ENCODE peak calls at places on chromosomes 11 and 22, in ten cellular contexts. M, E, G, Y, D, R, X, O, U and H are unnamed samples.

GRCh38 chr11:12832828-12833227 is 158.6 kb downstream of the TEAD1 start:
- DNase-seq in D (no peak), E (no peak), G (no peak), U (no peak), Y (no peak), M (no peak), R (no peak), O (no peak), X (no peak), H (no peak)

GRCh38 chr11:2272946-2273280 is 2.5 kb upstream of the ASCL2 start:
- DNase-seq in G (no peak), Y (no peak), O (no peak), M (no peak), X (no peak), U (no peak), D (no peak), R (peak), E (no peak), H (no peak)

GRCh38 chr11:120717042-120717441 is 205.5 kb downstream of the GRIK4 start:
- DNase-seq in M (no peak), U (no peak), R (no peak), X (no peak), G (no peak), O (peak), Y (no peak), D (no peak), E (no peak), H (no peak)

GRCh38 chr11:27239305-27239942 is 123.6 kb downstream of the CCDC34 start:
- DNase-seq in D (no peak), X (no peak), U (no peak), O (no peak), Y (no peak), R (no peak), G (peak), M (no peak), E (no peak), H (peak)

GRCh38 chr22:39472570-39473556 is 16.1 kb downstream of the MGAT3 start:
- DNase-seq in R (no peak), G (no peak), O (no peak), Y (peak), D (no peak), M (no peak), U (no peak), X (peak), E (peak), H (peak)

GRCh38 chr11:43316451-43316850 is 4.7 kb downstream of the API5 start:
- DNase-seq in M (no peak), Y (no peak), U (no peak), G (no peak), O (no peak), R (no peak), D (no peak), E (no peak), X (peak), H (no peak)

GRCh38 chr22:47678048-47678447 is 915.6 kb downstream of the TBC1D22A start:
- DNase-seq in M (no peak), U (no peak), D (no peak), G (no peak), O (no peak), E (no peak), X (no peak), R (no peak), Y (no peak), H (no peak)

GRCh38 chr11:61475433-61475832 is 33.1 kb upstream of the LRRC10B start:
- DNase-seq in X (no peak), O (no peak), G (no peak), M (no peak), D (no peak), E (no peak), R (no peak), Y (no peak), U (no peak), H (no peak)

GRCh38 chr22:22687638-22688500 is 43.5 kb downstream of the GGTLC2 start:
- DNase-seq in Y (peak), E (peak), D (no peak), M (no peak), X (peak), R (no peak), U (no peak), O (no peak), G (peak), H (peak)

GRCh38 chr11:4495487-4495886 is 13.0 kb downstream of the OR52K1 start:
- DNase-seq in Y (no peak), X (no peak), M (no peak), D (no peak), E (no peak), U (no peak), R (no peak), G (no peak), O (no peak), H (no peak)

GRCh38 chr22:29625090-29625825 is 21.8 kb downstream of the NF2 start:
- DNase-seq in G (peak), E (peak), Y (peak), M (no peak), O (no peak), X (peak), D (no peak), R (peak), U (peak), H (peak)

GRCh38 chr11:32358729-32359128 is 76.6 kb downstream of the WT1 start:
- DNase-seq in O (no peak), G (no peak), X (no peak), R (no peak), U (no peak), D (no peak), M (no peak), E (no peak), Y (no peak), H (no peak)

GRCh38 chr22:35456757-35457156 is 56.8 kb downstream of the MCM5 start:
- DNase-seq in E (no peak), M (no peak), G (no peak), O (no peak), Y (no peak), R (no peak), U (no peak), D (no peak), X (no peak), H (no peak)

GRCh38 chr22:22013559-22014284 is 31.1 kb upstream of the TOP3B start:
- DNase-seq in R (no peak), E (no peak), G (no peak), O (no peak), D (no peak), U (no peak), X (no peak), Y (no peak), M (no peak), H (no peak)

GRCh38 chr11:134682577-134682976 is 270.5 kb upstream of the B3GAT1 start:
- DNase-seq in D (no peak), X (no peak), G (no peak), Y (no peak), R (no peak), M (no peak), U (peak), E (no peak), O (peak), H (no peak)

GRCh38 chr22:26416670-26417270 is 12.3 kb upstream of the ASPHD2 start:
- DNase-seq in D (no peak), O (no peak), U (peak), X (no peak), E (no peak), G (peak), M (no peak), R (no peak), Y (no peak), H (no peak)

GRCh38 chr22:31099386-31099785 is 8.0 kb downstream of the SELENOM start:
- DNase-seq in Y (no peak), E (no peak), G (no peak), O (no peak), X (no peak), R (no peak), D (no peak), M (no peak), U (no peak), H (no peak)

GRCh38 chr11:67033661-67034166 is 10.8 kb downstream of the SYT12 start:
- DNase-seq in E (no peak), X (peak), G (no peak), U (no peak), O (no peak), M (no peak), Y (no peak), D (no peak), R (peak), H (no peak)

GRCh38 chr11:32487270-32487669 is 51.9 kb upstream of the WT1 start:
- DNase-seq in Y (no peak), X (peak), E (no peak), M (peak), D (no peak), U (no peak), G (no peak), O (no peak), R (no peak), H (peak)

GRCh38 chr11:105109855-105110750 is 29.5 kb downstream of the CARD18 start:
- DNase-seq in M (no peak), X (no peak), G (no peak), O (no peak), U (no peak), E (no peak), Y (no peak), D (no peak), R (no peak), H (no peak)

GRCh38 chr22:46230262-46230901 is 19.7 kb downstream of the CDPF1 start:
- DNase-seq in X (no peak), R (no peak), O (no peak), E (no peak), M (no peak), U (no peak), Y (no peak), G (no peak), D (no peak), H (no peak)

GRCh38 chr11:27100534-27100933 is 59.9 kb downstream of the BBOX1 start:
- DNase-seq in O (no peak), E (no peak), M (no peak), Y (no peak), D (no peak), U (no peak), R (no peak), X (no peak), G (peak), H (no peak)

GRCh38 chr11:74839971-74840370 is 91.3 kb downstream of the RNF169 start:
- DNase-seq in D (no peak), X (peak), R (no peak), U (no peak), Y (no peak), M (no peak), O (no peak), E (no peak), G (no peak), H (no peak)

GRCh38 chr11:74839445-74839844 is 90.8 kb downstream of the RNF169 start:
- DNase-seq in X (no peak), O (no peak), M (no peak), R (no peak), D (no peak), E (no peak), G (no peak), U (no peak), Y (no peak), H (no peak)

GRCh38 chr11:74838188-74838587 is 89.5 kb downstream of the RNF169 start:
- DNase-seq in M (no peak), D (no peak), G (no peak), X (no peak), U (no peak), O (no peak), R (no peak), E (no peak), Y (no peak), H (no peak)

GRCh38 chr11:74842967-74843366 is 94.3 kb downstream of the RNF169 start:
- DNase-seq in O (no peak), X (no peak), U (no peak), E (no peak), M (no peak), Y (no peak), D (no peak), G (no peak), R (no peak), H (no peak)

GRCh38 chr11:74840486-74840885 is 91.8 kb downstream of the RNF169 start:
- DNase-seq in R (no peak), E (no peak), O (no peak), G (no peak), X (no peak), U (no peak), Y (no peak), M (no peak), D (no peak), H (no peak)
- TF ChIP-seq POLR2A in R (no peak), E (no peak), O (no peak), G (no peak), X (no peak), U (no peak), Y (no peak), M (no peak), D (no peak), H (no peak)

GRCh38 chr11:65907878-65908277 is 7.7 kb upstream of the FOSL1 start:
- DNase-seq in G (no peak), D (no peak), X (no peak), U (no peak), R (no peak), M (no peak), E (no peak), O (no peak), Y (no peak), H (no peak)
- TF ChIP-seq POLR2A in G (no peak), D (no peak), X (no peak), U (no peak), R (no peak), M (no peak), E (no peak), O (no peak), Y (no peak), H (no peak)

GRCh38 chr22:49966041-49966715 is 5.6 kb downstream of the PIM3 start:
- DNase-seq in M (no peak), X (no peak), O (peak), E (peak), G (no peak), U (no peak), Y (peak), R (peak), D (no peak), H (no peak)
- TF ChIP-seq POLR2A in M (no peak), X (no peak), O (no peak), E (no peak), G (no peak), U (no peak), Y (no peak), R (no peak), D (peak), H (no peak)

GRCh38 chr11:63763506-63764200 is 4.9 kb downstream of the ZFTA start:
- DNase-seq in R (peak), E (peak), D (no peak), M (no peak), X (no peak), Y (no peak), O (no peak), U (no peak), G (no peak), H (no peak)

GRCh38 chr11:63762662-63763505 is 5.7 kb downstream of the ZFTA start:
- DNase-seq in G (no peak), R (peak), Y (peak), X (no peak), U (no peak), D (no peak), O (no peak), E (peak), M (no peak), H (no peak)

GRCh38 chr11:63760487-63761079 is 8.0 kb downstream of the ZFTA start:
- DNase-seq in Y (no peak), X (no peak), R (no peak), M (no peak), G (no peak), U (no peak), E (no peak), O (no peak), D (no peak), H (no peak)

GRCh38 chr11:63761173-63761572 is 7.4 kb downstream of the ZFTA start:
- DNase-seq in O (no peak), D (no peak), X (no peak), R (no peak), M (no peak), U (no peak), E (no peak), G (no peak), Y (no peak), H (no peak)

DNA sequence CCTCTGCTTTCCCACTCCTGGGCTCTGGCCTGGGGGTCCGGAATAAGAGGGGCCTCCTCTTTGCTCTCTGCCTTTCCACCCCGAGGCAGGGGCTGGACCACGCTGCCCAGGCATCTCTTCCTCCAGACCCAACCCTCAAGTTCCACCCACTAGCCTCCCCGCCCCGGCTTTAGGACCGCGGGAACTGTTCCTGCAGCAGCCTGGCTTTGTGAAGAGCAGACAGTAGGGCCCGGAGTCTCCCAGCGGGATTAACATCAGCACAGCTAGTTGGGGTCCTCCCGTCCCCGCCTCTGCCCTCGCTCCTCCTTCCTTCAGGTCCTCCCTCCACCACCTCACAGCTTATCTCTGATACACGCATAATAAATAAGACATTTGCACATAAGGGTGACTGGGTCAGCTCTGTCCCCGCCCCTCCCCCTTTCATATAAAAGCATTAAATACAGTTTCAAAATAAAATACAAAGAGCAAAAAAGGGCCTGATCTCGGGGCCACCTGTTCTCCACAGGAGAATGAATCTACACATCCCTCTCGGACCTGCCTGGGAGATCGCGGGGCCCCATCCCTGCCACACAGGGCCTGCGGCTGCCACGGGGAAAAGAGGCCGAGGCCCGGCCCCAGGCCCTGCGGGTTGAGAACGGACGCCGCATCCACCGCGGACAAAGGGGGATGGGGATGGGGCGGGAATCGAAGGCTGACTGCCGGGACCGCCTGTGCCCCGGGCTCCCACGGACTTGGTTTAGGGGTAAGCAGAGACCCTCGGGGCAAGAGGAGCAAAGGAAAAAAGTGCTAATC is 6.5 kb downstream of the ZFTA start:
- DNase-seq in D (no peak), G (no peak), X (peak), Y (no peak), R (peak), O (no peak), M (no peak), E (peak), U (no peak), H (no peak)
- TF ChIP-seq POLR2A in D (no peak), G (no peak), X (no peak), Y (no peak), R (no peak), O (no peak), M (no peak), E (no peak), U (no peak), H (no peak)

DNA sequence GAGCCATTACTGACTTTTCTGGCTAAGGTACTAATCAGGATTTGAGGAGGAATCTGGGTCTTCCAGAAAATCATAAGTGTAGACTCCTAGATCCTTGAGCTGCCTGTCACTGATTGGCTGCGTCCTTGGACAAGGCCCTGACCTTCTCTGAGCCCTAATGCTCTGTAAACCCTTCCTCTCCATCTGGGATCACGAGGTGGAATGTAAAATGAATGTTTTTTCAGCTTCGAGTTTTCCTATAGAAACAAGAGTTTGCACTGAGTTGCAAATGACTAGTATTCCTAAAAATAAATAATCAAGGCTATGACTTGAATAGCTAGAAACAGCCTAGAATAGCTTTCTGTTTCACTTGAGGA is 1.1 kb upstream of the DIXDC1 start:
- DNase-seq in E (no peak), M (no peak), U (no peak), R (no peak), D (no peak), O (no peak), Y (no peak), G (no peak), X (no peak), H (no peak)
- TF ChIP-seq POLR2A in E (no peak), M (no peak), U (no peak), R (no peak), D (no peak), O (no peak), Y (no peak), G (no peak), X (no peak), H (no peak)